ENCODE peak calls at places on chromosomes 13 and 19, in five cellular contexts. T is K562, C is HepG2, L is GM12878, R is H1. H is an unnamed sample.

GRCh38 chr19:18939922-18940775 is 868 bp downstream of the HOMER3 start:
- DNase-seq in T (no peak), C (no peak), L (no peak), R (peak; percentile 47), H (peak; percentile 87)

GRCh38 chr19:53511933-53512374 is 26.0 kb upstream of the ZNF331 start:
- DNase-seq in R (peak; percentile 59), L (no peak), T (peak; percentile 60), C (peak; percentile 71), H (peak; percentile 96)

GRCh38 chr19:11096210-11096841 is 7.1 kb downstream of the LDLR start:
- DNase-seq in R (no peak), T (no peak), C (no peak), L (peak; percentile 48), H (no peak)

GRCh38 chr19:33373701-33374405 is at the start of gene CEBPG:
- DNase-seq in R (no peak), L (no peak), T (peak; percentile 68), C (no peak), H (peak; percentile 63)

GRCh38 chr13:77896977-77897376 is 21.7 kb downstream of the EDNRB start:
- DNase-seq in C (no peak), T (no peak), R (no peak), L (no peak), H (no peak)

GRCh38 chr19:33052352-33052972 is 12.2 kb downstream of the RHPN2 start:
- DNase-seq in R (no peak), T (no peak), C (peak; percentile 60), L (no peak), H (no peak)

GRCh38 chr19:2057484-2058469 is 6.7 kb upstream of the MKNK2 start:
- DNase-seq in T (no peak), L (no peak), C (no peak), R (no peak), H (no peak)

GRCh38 chr19:38653028-38653571 is 5.7 kb downstream of the ACTN4 start:
- DNase-seq in L (no peak), T (no peak), R (no peak), C (peak; percentile 85), H (no peak)

GRCh38 chr13:47268270-47268669 is 371.4 kb upstream of the HTR2A start:
- DNase-seq in R (no peak), T (no peak), L (no peak), C (no peak), H (no peak)

GRCh38 chr13:42497798-42498197 is 76.2 kb upstream of the TNFSF11 start:
- DNase-seq in R (no peak), T (no peak), L (peak; percentile 88), C (no peak), H (no peak)

GRCh38 chr13:109568273-109568900 is 218.0 kb downstream of the IRS2 start:
- DNase-seq in R (no peak), L (no peak), T (no peak), C (peak; percentile 7), H (no peak)

GRCh38 chr19:29576043-29576442 is 30.0 kb upstream of the POP4 start:
- DNase-seq in T (no peak), L (no peak), R (no peak), C (no peak), H (no peak)

GRCh38 chr19:49718511-49718910 is 27.6 kb downstream of the CPT1C start:
- DNase-seq in T (no peak), L (no peak), C (no peak), R (no peak), H (peak; percentile 20)

GRCh38 chr19:53549354-53549753 is 11.4 kb downstream of the ZNF331 start:
- DNase-seq in C (no peak), L (no peak), T (no peak), R (no peak), H (peak; percentile 47)

GRCh38 chr19:5691205-5691929 is 1.3 kb downstream of the RPL36 start:
- DNase-seq in L (no peak), R (no peak), T (peak; percentile 68), C (no peak), H (peak; percentile 47)

GRCh38 chr19:6536138-6536671 is 5.4 kb downstream of the TNFSF9 start:
- DNase-seq in T (peak; percentile 84), L (peak; percentile 99), C (peak; percentile 71), R (no peak), H (peak; percentile 84)

GRCh38 chr19:16383584-16384161 is 59.0 kb downstream of the KLF2 start:
- DNase-seq in R (no peak), L (no peak), C (no peak), T (no peak), H (no peak)

GRCh38 chr13:20901668-20902437 is 693 bp downstream of the XPO4 start:
- DNase-seq in T (peak; percentile 77), L (no peak), C (peak; percentile 54), R (no peak), H (peak; percentile 74)

GRCh38 chr13:30818323-30818960 is 83.1 kb downstream of the ALOX5AP start:
- DNase-seq in C (no peak), T (no peak), R (no peak), L (no peak), H (no peak)

GRCh38 chr13:31909889-31910551 is 121.6 kb upstream of the FRY start:
- DNase-seq in L (peak; percentile 37), R (no peak), T (peak; percentile 58), C (peak; percentile 45), H (peak; percentile 82)
- TF ChIP-seq CREB1 in L (no peak), R (no peak), T (no peak), C (no peak), H (no peak)

GRCh38 chr19:47615230-47615629 is 6.3 kb downstream of the BICRA start:
- DNase-seq in R (no peak), C (no peak), T (no peak), L (no peak), H (no peak)
- H3K4me1 ChIP-seq in R (peaks cover 24% of the 10 kb centered on the region), C (peaks cover 44% of the 10 kb centered on the region), T (peaks cover 25% of the 10 kb centered on the region), L (peaks cover 20% of the 10 kb centered on the region), H (peaks cover 76% of the 10 kb centered on the region)

DNA sequence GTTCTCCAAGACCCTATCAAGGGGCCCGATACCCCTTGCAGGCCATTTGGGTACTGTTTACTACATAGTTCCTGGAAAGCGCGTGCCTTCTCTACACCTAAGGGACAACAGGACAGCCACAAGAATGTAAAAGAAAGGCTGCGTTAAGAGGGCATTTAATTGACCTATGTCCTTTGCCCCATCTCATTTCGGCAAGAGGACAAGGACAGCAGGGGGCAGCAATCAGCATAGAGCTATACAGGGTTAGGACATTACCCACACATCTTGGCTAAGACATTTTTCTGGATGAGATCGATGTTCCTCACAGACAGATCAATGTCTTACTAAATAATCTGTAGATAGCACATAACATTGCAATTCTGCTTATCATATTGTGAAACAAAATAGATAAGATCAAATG is 41.2 kb downstream of the FLT3 start:
- DNase-seq in R (no peak), C (peak; percentile 48), T (peak; percentile 54), L (no peak), H (peak; percentile 83)
- TF ChIP-seq CREB1 in R (no peak), C (no peak), T (no peak), L (no peak), H (no peak)

DNA sequence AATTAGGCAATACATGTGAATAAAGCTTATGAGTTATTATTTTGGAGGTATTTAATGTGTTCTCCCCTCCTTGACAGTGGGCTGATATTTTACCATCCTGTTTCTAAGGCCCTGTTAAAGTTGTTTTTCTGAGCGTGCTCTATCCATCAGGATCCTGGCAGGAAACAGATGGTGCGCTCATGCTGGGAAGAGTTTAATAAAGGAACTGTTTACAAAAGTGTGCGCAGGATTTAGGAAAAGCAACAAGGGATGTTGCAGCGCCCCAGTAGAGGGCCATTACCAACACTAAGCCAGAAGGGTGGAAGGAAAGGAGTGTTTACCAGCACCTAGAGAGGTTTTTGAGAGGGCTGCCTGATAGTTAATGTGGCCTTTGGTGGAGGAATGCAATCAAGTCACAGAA is 374.5 kb downstream of the KCNRG start:
- DNase-seq in L (no peak), C (no peak), T (no peak), R (no peak), H (no peak)
- H3K4me1 ChIP-seq in L (no peaks in the 10 kb centered on the region), C (peaks cover 27% of the 10 kb centered on the region), T (peaks cover 3% of the 10 kb centered on the region), R (peaks cover 14% of the 10 kb centered on the region), H (peaks cover 61% of the 10 kb centered on the region)

GRCh38 chr13:40639226-40639681 is 27.2 kb downstream of the FOXO1 start:
- DNase-seq in C (peak; percentile 14), T (peak; percentile 3), L (no peak), R (no peak), H (no peak)
- TF ChIP-seq CREB1 in C (no peak), T (no peak), L (no peak), R (no peak), H (no peak)

GRCh38 chr13:99847318-99847750 is 124.2 kb downstream of the ZIC5 start:
- DNase-seq in C (no peak), R (no peak), L (no peak), T (no peak), H (no peak)

GRCh38 chr13:99842379-99842778 is 129.2 kb downstream of the ZIC5 start:
- DNase-seq in L (no peak), T (no peak), R (no peak), C (no peak), H (no peak)

GRCh38 chr13:99845136-99845874 is 126.3 kb downstream of the ZIC5 start:
- DNase-seq in C (no peak), R (no peak), L (no peak), T (no peak), H (no peak)

DNA sequence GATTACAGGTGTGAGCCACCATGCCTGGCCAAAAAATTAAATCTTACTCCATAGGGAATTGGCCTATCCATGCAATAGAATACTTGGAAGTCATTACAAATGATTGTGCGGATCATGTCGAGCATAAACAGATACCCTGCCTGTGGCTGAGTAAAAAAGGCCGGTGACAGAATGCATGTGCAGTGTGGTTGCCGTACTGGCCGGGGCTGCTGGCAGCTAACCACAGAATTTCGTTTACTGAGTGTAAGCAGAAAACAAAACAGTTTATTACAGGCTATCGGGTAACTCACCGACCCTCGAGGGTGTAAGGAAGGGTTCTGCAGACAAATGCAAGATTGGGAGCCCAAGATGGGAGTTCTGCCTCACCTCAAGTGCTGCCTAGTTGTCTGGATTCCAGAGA is 127.7 kb downstream of the ZIC5 start:
- DNase-seq in R (no peak), C (no peak), L (no peak), T (no peak), H (no peak)
- H3K4me1 ChIP-seq in R (peaks cover 6% of the 10 kb centered on the region), C (peaks cover 10% of the 10 kb centered on the region), L (no peaks in the 10 kb centered on the region), T (no peaks in the 10 kb centered on the region), H (peaks cover 11% of the 10 kb centered on the region)

DNA sequence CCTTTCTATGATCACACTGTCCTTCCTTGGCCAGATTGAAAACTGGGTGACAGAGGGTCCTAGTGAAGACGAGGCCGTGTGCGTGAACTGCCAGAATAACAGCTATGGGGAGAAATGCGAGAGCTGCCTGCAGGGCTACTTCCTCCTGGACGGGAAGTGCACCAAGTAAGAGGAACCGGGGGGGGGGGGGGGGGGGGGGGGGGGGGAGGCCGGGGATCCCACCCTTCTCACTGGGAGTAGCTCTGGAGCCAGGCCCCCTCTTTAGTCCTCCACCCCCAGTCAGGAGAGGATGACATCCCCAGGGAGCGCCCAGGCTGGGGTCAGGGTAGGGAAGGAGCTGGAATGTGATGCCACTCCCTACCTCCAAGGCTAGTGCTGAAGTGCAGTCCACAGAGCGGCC is 19.4 kb downstream of the CNFN start:
- DNase-seq in T (no peak), L (no peak), R (no peak), C (no peak), H (peak; percentile 45)
- TF ChIP-seq CREB1 in T (no peak), L (no peak), R (no peak), C (no peak), H (no peak)

H was measured in GM23338.